ENCODE peak calls at places on chromosome 2, in four cellular contexts. P is stimulated activated CD4-positive, alpha-beta T cell treated with anti-CD3 and anti-CD28 coated beads, TNF-alpha, amount 100 ng/mL, for 1 hour; X is HL-60; U is GM13976. N is an unnamed sample.
A peak's percentile ranks its signal among the peaks of the same experiment; 100 is the strongest.

GRCh38 chr2:72757177-72757775 is 68.6 kb downstream of the EXOC6B start:
- DNase-seq in X (no peak), P (no peak), U (no peak), N (no peak)

GRCh38 chr2:217099561-217099960 is 239.7 kb upstream of the TNP1 start:
- DNase-seq in P (no peak), X (no peak), U (no peak), N (no peak)

GRCh38 chr2:16658082-16658481 is 7.6 kb downstream of the CYRIA start:
- DNase-seq in P (no peak), U (no peak), X (no peak), N (no peak)

GRCh38 chr2:183229386-183229785 is 105.1 kb downstream of the NUP35 start:
- DNase-seq in P (no peak), U (no peak), X (no peak), N (no peak)

GRCh38 chr2:102226171-102226570 is 39.3 kb downstream of the IL1RL2 start:
- DNase-seq in U (no peak), X (no peak), P (no peak), N (no peak)

GRCh38 chr2:128317186-128317897 is 1.3 kb downstream of the HS6ST1 start:
- DNase-seq in U (peak; percentile 74), P (no peak), X (no peak), N (peak; percentile 65)

GRCh38 chr2:234533631-234534030 is 36.8 kb upstream of the ARL4C start:
- DNase-seq in U (no peak), P (no peak), X (no peak), N (no peak)

GRCh38 chr2:61898810-61899209 is 6.7 kb upstream of the COMMD1 start:
- DNase-seq in P (no peak), X (no peak), U (no peak), N (no peak)

GRCh38 chr2:234373060-234373459 is 123.8 kb downstream of the ARL4C start:
- DNase-seq in P (no peak), U (no peak), X (no peak), N (no peak)

GRCh38 chr2:239802101-239802649 is 223.0 kb downstream of the NDUFA10 start:
- DNase-seq in U (no peak), P (no peak), X (no peak), N (peak; percentile 28)

GRCh38 chr2:206115026-206115578 is 29.1 kb upstream of the INO80D start:
- DNase-seq in U (no peak), X (no peak), P (no peak), N (no peak)

GRCh38 chr2:109409347-109410020 is 204.3 kb downstream of the SEPTIN10 start:
- DNase-seq in P (no peak), U (no peak), X (no peak), N (no peak)

GRCh38 chr2:59885536-59885935 is 667.9 kb downstream of the BCL11A start:
- DNase-seq in X (no peak), U (no peak), P (no peak), N (no peak)

GRCh38 chr2:233153146-233153798 is 93.1 kb downstream of the INPP5D start:
- DNase-seq in X (no peak), P (no peak), U (no peak), N (no peak)

GRCh38 chr2:120779781-120780283 is 44.2 kb downstream of the GLI2 start:
- DNase-seq in X (no peak), U (no peak), P (no peak), N (no peak)

GRCh38 chr2:168773719-168774521 is 28.5 kb upstream of the NOSTRIN start:
- DNase-seq in X (no peak), U (peak; percentile 31), P (no peak), N (no peak)

GRCh38 chr2:216789088-216789487 is 70.8 kb downstream of the TNP1 start:
- DNase-seq in P (no peak), U (no peak), X (no peak), N (no peak)

GRCh38 chr2:110993557-110994231 is 127.0 kb upstream of the BCL2L11 start:
- DNase-seq in X (peak; percentile 89), P (no peak), U (no peak), N (peak; percentile 89)

GRCh38 chr2:41954304-41955291 is 93.2 kb upstream of the PKDCC start:
- DNase-seq in P (no peak), U (no peak), X (no peak), N (no peak)

GRCh38 chr2:26008851-26009566 is 24.9 kb upstream of the RAB10 start:
- DNase-seq in P (no peak), X (peak; percentile 99), U (no peak), N (peak; percentile 97)

GRCh38 chr2:26178746-26179436 is 6.0 kb downstream of the GAREM2 start:
- DNase-seq in P (no peak), U (no peak), X (no peak), N (peak; percentile 42)

GRCh38 chr2:95274291-95275150 is at the start of gene PROM2:
- DNase-seq in U (no peak), X (no peak), P (no peak), N (no peak)

GRCh38 chr2:65724341-65724740 is 291.9 kb upstream of the SPRED2 start:
- DNase-seq in P (no peak), X (no peak), U (no peak), N (no peak)

GRCh38 chr2:239285071-239285931 is 115.5 kb downstream of the HDAC4 start:
- DNase-seq in P (no peak), X (no peak), U (peak; percentile 66), N (peak; percentile 58)

GRCh38 chr2:235312571-235312970 is 181.3 kb upstream of the AGAP1 start:
- DNase-seq in X (no peak), P (no peak), U (no peak), N (no peak)

GRCh38 chr2:171587567-171587966 is 65.3 kb downstream of the CYBRD1 start:
- DNase-seq in P (no peak), U (no peak), X (peak; percentile 58), N (no peak)

GRCh38 chr2:191220671-191221070 is 24.5 kb upstream of the MYO1B start:
- DNase-seq in P (no peak), X (no peak), U (no peak), N (no peak)

GRCh38 chr2:196899976-196900375 is 26.5 kb downstream of the PGAP1 start:
- DNase-seq in P (no peak), X (no peak), U (no peak), N (no peak)

GRCh38 chr2:171478345-171478744 is 43.9 kb upstream of the CYBRD1 start:
- DNase-seq in P (no peak), X (no peak), U (no peak), N (no peak)

GRCh38 chr2:74893332-74893731 is 59.4 kb downstream of the HK2 start:
- DNase-seq in U (no peak), X (no peak), P (no peak), N (no peak)

GRCh38 chr2:158204741-158205165 is 103.1 kb downstream of the UPP2 start:
- DNase-seq in U (no peak), P (no peak), X (no peak), N (no peak)

GRCh38 chr2:26298638-26299393 is 47.1 kb upstream of the SELENOI start:
- DNase-seq in P (no peak), U (no peak), X (no peak), N (no peak)

GRCh38 chr2:160736629-160737028 is 243.0 kb upstream of the RBMS1 start:
- DNase-seq in X (no peak), P (no peak), U (no peak), N (no peak)

GRCh38 chr2:65489269-65489668 is 56.9 kb upstream of the SPRED2 start:
- DNase-seq in P (no peak), X (no peak), U (no peak), N (no peak)

GRCh38 chr2:134818321-134818720 is 20.1 kb upstream of the ACMSD start:
- DNase-seq in X (no peak), P (no peak), U (no peak), N (no peak)

GRCh38 chr2:216149741-216150140 is 40.6 kb downstream of the XRCC5 start:
- DNase-seq in P (no peak), U (no peak), X (no peak), N (no peak)

GRCh38 chr2:160394153-160394552 is 99.5 kb downstream of the RBMS1 start:
- DNase-seq in X (no peak), U (peak; percentile 46), P (no peak), N (no peak)

GRCh38 chr2:138779451-138780440 is at the start of gene NXPH2:
- DNase-seq in U (peak; percentile 17), P (no peak), X (no peak), N (no peak)

GRCh38 chr2:174108579-174108978 is 139.8 kb downstream of the OLA1 start:
- DNase-seq in U (no peak), P (no peak), X (no peak), N (no peak)

N was measured in CD14-positive monocyte.